ENCODE peak calls at places on chromosomes 16 and 17, in four cellular contexts. H is B cell, N is neural crest cell, L is Panc1. S is an unnamed sample.

GRCh38 chr16:11328172-11329079 is 16.8 kb upstream of the RMI2 start:
- DNase-seq in L (peak; percentile 28), H (peak; percentile 76), N (peak; percentile 29), S (peak; percentile 94)

GRCh38 chr16:80273635-80274538 is 266.9 kb upstream of the DYNLRB2 start:
- DNase-seq in H (no peak), N (no peak), L (no peak), S (no peak)

GRCh38 chr17:76076100-76076764 is 1.7 kb downstream of the GALR2 start:
- DNase-seq in N (no peak), H (peak; percentile 61), L (no peak), S (no peak)

GRCh38 chr17:50328360-50328759 is 17.6 kb upstream of the XYLT2 start:
- DNase-seq in N (no peak), H (no peak), L (no peak), S (no peak)

GRCh38 chr16:89629827-89630610 is 16.6 kb downstream of the DPEP1 start:
- DNase-seq in L (no peak), N (no peak), H (no peak), S (no peak)

GRCh38 chr17:20916383-20916782 is 126.4 kb downstream of the USP22 start:
- DNase-seq in N (no peak), H (no peak), L (no peak), S (no peak)

GRCh38 chr17:56982312-56982711 is 4.4 kb downstream of the SCPEP1 start:
- DNase-seq in L (no peak), H (no peak), N (no peak), S (no peak)

GRCh38 chr17:44331249-44331760 is 6.7 kb upstream of the SLC25A39 start:
- DNase-seq in H (peak; percentile 64), L (no peak), N (peak; percentile 84), S (no peak)

GRCh38 chr17:43755389-43755875 is 3.2 kb downstream of the SOST start:
- DNase-seq in L (no peak), H (no peak), N (no peak), S (no peak)

GRCh38 chr16:84612686-84613085 is 5.2 kb downstream of the COTL1 start:
- DNase-seq in N (no peak), H (no peak), L (no peak), S (no peak)

GRCh38 chr17:6110592-6110991 is 40.4 kb downstream of the WSCD1 start:
- DNase-seq in H (no peak), N (no peak), L (peak; percentile 2), S (peak; percentile 16)

GRCh38 chr16:84883301-84883700 is 63.5 kb downstream of the CRISPLD2 start:
- DNase-seq in L (no peak), N (no peak), H (no peak), S (no peak)

DNA sequence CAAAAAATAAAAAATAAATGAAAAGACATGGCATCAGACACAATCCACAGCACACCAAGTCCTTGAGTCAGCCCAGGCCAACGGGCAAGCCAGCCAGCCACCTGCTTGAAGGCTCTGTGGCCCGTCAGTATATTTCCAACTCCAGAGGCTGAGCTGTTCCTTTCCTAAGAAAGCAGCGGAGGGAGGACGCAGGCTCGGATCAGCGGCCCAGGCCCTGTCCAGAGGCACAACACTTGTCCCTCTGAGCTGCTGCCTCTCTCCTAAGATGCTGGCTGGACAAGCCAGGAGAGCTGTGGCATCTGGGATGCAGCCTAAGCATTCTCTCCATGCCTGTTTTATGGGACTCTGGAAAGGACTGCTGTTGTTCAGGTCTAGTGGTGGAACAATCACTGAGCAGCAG is 14.8 kb upstream of the NLRC3 start:
- DNase-seq in H (no peak), L (no peak), N (no peak), S (no peak)
- TF ChIP-seq CTCF in H (no peak), L (no peak), N (no peak), S (no peak)

DNA sequence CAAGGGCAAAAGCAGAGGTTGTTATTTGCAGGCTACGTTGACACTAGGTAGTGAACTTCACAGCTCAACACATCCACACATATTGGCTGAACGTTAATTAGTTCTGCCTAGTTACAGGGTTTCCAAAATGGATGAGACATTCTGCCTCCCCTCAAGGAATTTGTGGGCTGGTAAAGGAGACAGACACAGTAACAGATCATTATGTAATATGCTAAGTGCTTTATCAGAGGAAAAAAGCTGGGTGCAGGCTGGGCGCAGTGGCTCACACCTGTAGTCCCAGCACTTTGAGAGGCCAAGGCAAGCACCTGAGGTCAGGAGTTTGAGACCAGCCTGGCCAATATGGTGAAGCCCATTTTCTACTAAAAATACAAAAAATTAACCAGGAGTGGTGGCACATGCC is 26.2 kb downstream of the BMERB1 start:
- DNase-seq in N (no peak), L (no peak), H (no peak), S (no peak)
- TF ChIP-seq CTCF in N (peak; percentile 21), L (no peak), H (no peak), S (no peak)

GRCh38 chr16:66696669-66697630 is at the start of gene CMTM4:
- DNase-seq in H (peak; percentile 98), N (peak; percentile 67), L (no peak), S (no peak)
- TF ChIP-seq CTCF in H (peak; percentile 32), N (peak; percentile 44), L (peak; percentile 79), S (peak; percentile 21)

GRCh38 chr17:79203016-79203415 is 128.4 kb downstream of the ENGASE start:
- DNase-seq in H (no peak), L (no peak), N (no peak), S (no peak)
- TF ChIP-seq CTCF in H (no peak), L (no peak), N (no peak), S (peak; percentile 24)